ENCODE peak calls at places on chromosomes 12 and 14, in four cellular contexts. N is cardiac fibroblast, O is fibroblast of villous mesenchyme, D is spleen. J is an unnamed sample.

GRCh38 chr14:46054526-46054925 is 597.1 kb downstream of the RPL10L start:
- DNase-seq in N (peak), O (peak), D (no peak), J (peak)

GRCh38 chr12:20487519-20487918 is 119.2 kb downstream of the PDE3A start:
- DNase-seq in N (no peak), O (no peak), D (no peak), J (no peak)

GRCh38 chr12:122393822-122394221 is 28.6 kb downstream of the CLIP1 start:
- DNase-seq in N (no peak), O (no peak), D (no peak), J (no peak)

GRCh38 chr12:82425241-82425640 is 66.9 kb downstream of the METTL25 start:
- DNase-seq in N (peak), O (peak), D (no peak), J (peak)

GRCh38 chr14:90839024-90839888 is 23.0 kb upstream of the TTC7B start:
- DNase-seq in N (peak), O (peak), D (no peak), J (peak)

GRCh38 chr14:94158239-94158888 is 15.8 kb upstream of the PPP4R4 start:
- DNase-seq in N (no peak), O (no peak), D (no peak), J (no peak)

GRCh38 chr12:122395319-122395718 is 27.1 kb downstream of the CLIP1 start:
- DNase-seq in N (peak), O (peak), D (no peak), J (peak)

GRCh38 chr12:23504043-23504442 is 445.4 kb downstream of the SOX5 start:
- DNase-seq in N (no peak), O (no peak), D (no peak), J (no peak)

GRCh38 chr12:3557791-3558190 is 66.8 kb downstream of the PRMT8 start:
- DNase-seq in N (no peak), O (no peak), D (no peak), J (no peak)

GRCh38 chr14:93824518-93825234 is 36.4 kb upstream of the PRIMA1 start:
- DNase-seq in N (no peak), O (no peak), D (no peak), J (no peak)

GRCh38 chr12:114504311-114504710 is 98.4 kb upstream of the TBX5 start:
- DNase-seq in N (no peak), O (no peak), D (no peak), J (no peak)

GRCh38 chr14:81353691-81354323 is 46.3 kb downstream of the STON2 start:
- DNase-seq in N (no peak), O (no peak), D (no peak), J (no peak)

GRCh38 chr14:105072892-105073719 is 7.9 kb upstream of the GPR132 start:
- DNase-seq in N (no peak), O (no peak), D (peak), J (no peak)

GRCh38 chr12:12356467-12356885 is 402 bp upstream of the BORCS5 start:
- DNase-seq in N (no peak), O (no peak), D (no peak), J (no peak)

GRCh38 chr12:53097207-53097563 is 282 bp upstream of the IGFBP6 start:
- DNase-seq in N (peak), O (peak), D (no peak), J (peak)

GRCh38 chr14:90294872-90295271 is 36.9 kb downstream of the NRDE2 start:
- DNase-seq in N (no peak), O (peak), D (no peak), J (no peak)

GRCh38 chr12:13288501-13288900 is 92.0 kb downstream of the EMP1 start:
- DNase-seq in N (peak), O (no peak), D (no peak), J (no peak)

GRCh38 chr12:64110864-64111263 is 111.2 kb downstream of the KICS2 start:
- DNase-seq in N (no peak), O (no peak), D (no peak), J (peak)

GRCh38 chr14:101239065-101239464 is 322.2 kb upstream of the DIO3 start:
- DNase-seq in N (no peak), O (no peak), D (no peak), J (no peak)

GRCh38 chr14:56351861-56352260 is 227.7 kb upstream of the TMEM260 start:
- DNase-seq in N (peak), O (peak), D (no peak), J (peak)

GRCh38 chr12:64625243-64626077 is 15.2 kb downstream of the RASSF3 start:
- DNase-seq in N (peak), O (peak), D (no peak), J (peak)

GRCh38 chr12:108804361-108804949 is 52.9 kb downstream of the SSH1 start:
- DNase-seq in N (peak), O (peak), D (peak), J (peak)

GRCh38 chr14:74048291-74048690 is 29.1 kb downstream of the BBOF1 start:
- DNase-seq in N (no peak), O (no peak), D (no peak), J (peak)

GRCh38 chr14:88437659-88438058 is 52.2 kb downstream of the SPATA7 start:
- DNase-seq in N (peak), O (peak), D (no peak), J (no peak)

GRCh38 chr14:35124127-35124526 is 1.8 kb downstream of the PRORP start:
- DNase-seq in N (no peak), O (no peak), D (no peak), J (no peak)

GRCh38 chr14:81414123-81414522 is 14.0 kb upstream of the STON2 start:
- DNase-seq in N (no peak), O (no peak), D (no peak), J (no peak)

GRCh38 chr12:13536219-13536910 is 339.8 kb downstream of the EMP1 start:
- DNase-seq in N (no peak), O (no peak), D (no peak), J (no peak)

J was measured in HCEC 1CT.